ENCODE peak calls at places on chromosomes 11 and 22, in nine cellular contexts. R, J, T, W, P, H, V, N and D are unnamed samples.

GRCh38 chr11:59144096-59144495 is 1.4 kb downstream of the FAM111A start:
- DNase-seq in V (no peak), N (no peak), J (no peak), P (no peak), H (no peak), R (no peak), T (no peak), W (no peak), D (no peak)

GRCh38 chr22:41234815-41235687 is 5.7 kb downstream of the CHADL start:
- DNase-seq in T (no peak), J (no peak), R (no peak), N (no peak), W (no peak), P (peak; percentile 27), H (no peak), V (no peak), D (no peak)

GRCh38 chr11:5591613-5592012 is 4.8 kb upstream of the TRIM6 start:
- DNase-seq in V (no peak), N (no peak), T (no peak), H (no peak), W (no peak), R (no peak), P (no peak), J (no peak), D (no peak)

GRCh38 chr22:44408227-44409192 is 89.5 kb downstream of the RTL6 start:
- DNase-seq in R (no peak), P (no peak), V (no peak), H (peak; percentile 34), N (no peak), T (no peak), J (no peak), W (peak; percentile 48), D (no peak)

GRCh38 chr11:57368106-57368826 is 12.7 kb downstream of the PRG3 start:
- DNase-seq in J (no peak), N (no peak), H (no peak), P (peak; percentile 88), R (no peak), V (no peak), W (no peak), T (no peak), D (no peak)

GRCh38 chr11:128532016-128532570 is 55.3 kb downstream of the ETS1 start:
- DNase-seq in H (no peak), J (no peak), T (no peak), W (no peak), V (no peak), N (no peak), R (no peak), P (no peak), D (no peak)

GRCh38 chr22:27299181-27300085 is 502.1 kb downstream of the MN1 start:
- DNase-seq in P (no peak), V (no peak), H (no peak), W (no peak), T (no peak), R (no peak), N (no peak), J (no peak), D (no peak)

GRCh38 chr11:93330446-93330984 is at the start of gene DEUP1:
- DNase-seq in N (no peak), P (peak; percentile 10), V (no peak), W (peak; percentile 81), R (peak; percentile 6), T (no peak), J (peak; percentile 90), H (peak; percentile 62), D (peak; percentile 75)

GRCh38 chr11:85769758-85770157 is 41.2 kb downstream of the SYTL2 start:
- DNase-seq in P (no peak), J (no peak), V (no peak), R (no peak), H (no peak), N (no peak), T (no peak), W (no peak), D (no peak)

GRCh38 chr11:116333193-116333592 is 439.6 kb downstream of the BUD13 start:
- DNase-seq in J (no peak), R (no peak), H (no peak), W (no peak), P (no peak), N (no peak), T (no peak), V (no peak), D (no peak)

GRCh38 chr11:72741429-72741833 is 10.8 kb downstream of the ARAP1 start:
- DNase-seq in N (no peak), H (peak; percentile 75), P (no peak), J (peak; percentile 62), T (no peak), R (peak; percentile 42), W (no peak), V (no peak), D (no peak)

GRCh38 chr22:45885171-45885840 is 91.7 kb downstream of the WNT7B start:
- DNase-seq in W (peak; percentile 41), T (no peak), V (peak; percentile 1), N (no peak), R (no peak), P (no peak), J (no peak), H (peak; percentile 28), D (no peak)

GRCh38 chr11:12071574-12071973 is 38.8 kb upstream of the MICAL2 start:
- DNase-seq in V (no peak), J (no peak), T (no peak), P (no peak), W (no peak), N (no peak), H (no peak), R (no peak), D (no peak)

GRCh38 chr11:86574493-86575207 is 97.8 kb downstream of the ME3 start:
- DNase-seq in H (no peak), R (peak; percentile 23), J (no peak), T (no peak), V (no peak), W (no peak), N (peak; percentile 50), P (no peak), D (no peak)

GRCh38 chr11:65609236-65609635 is 4.8 kb downstream of the MAP3K11 start:
- DNase-seq in T (no peak), P (no peak), W (no peak), N (peak; percentile 68), H (no peak), R (no peak), V (no peak), J (no peak), D (no peak)

GRCh38 chr11:126053340-126054286 is 9.1 kb downstream of the CDON start:
- DNase-seq in V (no peak), J (no peak), P (no peak), W (no peak), R (no peak), N (no peak), T (no peak), H (no peak), D (no peak)

GRCh38 chr11:6571434-6572008 is 31.9 kb downstream of the RRP8 start:
- DNase-seq in H (no peak), T (no peak), W (no peak), P (no peak), V (no peak), R (no peak), J (no peak), N (no peak), D (no peak)

GRCh38 chr11:66081505-66081904 is 11.4 kb downstream of the PACS1 start:
- DNase-seq in P (no peak), J (no peak), H (peak; percentile 82), V (peak; percentile 26), R (peak; percentile 27), W (peak; percentile 87), N (peak; percentile 38), T (peak; percentile 56), D (no peak)

GRCh38 chr11:94028436-94028835 is 7.3 kb downstream of the HEPHL1 start:
- DNase-seq in W (no peak), J (no peak), R (peak; percentile 85), N (peak; percentile 8), P (no peak), V (no peak), H (no peak), T (no peak), D (no peak)

GRCh38 chr11:114180301-114181055 is 115.7 kb upstream of the NNMT start:
- DNase-seq in P (peak; percentile 21), W (no peak), H (peak; percentile 66), R (no peak), N (no peak), J (no peak), T (no peak), V (no peak), D (peak; percentile 64)